ENCODE peak calls at places on chromosomes 3 and 15, in five cellular contexts. X, R, Y, G and T are unnamed samples.

GRCh38 chr15:58401991-58402649 is 29.7 kb upstream of the LIPC start:
- DNase-seq in R (no peak), G (no peak), X (no peak), Y (no peak), T (peak; percentile 39)

GRCh38 chr3:113035387-113035982 is 44.7 kb downstream of the GTPBP8 start:
- DNase-seq in X (no peak), R (peak; percentile 63), Y (peak; percentile 88), G (peak; percentile 53), T (peak; percentile 23)

GRCh38 chr3:62145086-62145757 is 228.1 kb downstream of the FEZF2 start:
- DNase-seq in Y (no peak), G (no peak), X (no peak), R (no peak), T (no peak)

GRCh38 chr3:89042251-89042650 is 65.2 kb upstream of the EPHA3 start:
- DNase-seq in R (no peak), Y (no peak), X (no peak), G (no peak), T (no peak)

GRCh38 chr3:24156466-24156865 is 211.4 kb downstream of the NR1D2 start:
- DNase-seq in Y (no peak), X (no peak), R (peak; percentile 94), G (no peak), T (no peak)

GRCh38 chr15:41251411-41251810 is 20.3 kb downstream of the CHP1 start:
- DNase-seq in G (no peak), X (no peak), R (no peak), Y (no peak), T (no peak)

GRCh38 chr3:108462899-108463298 is 47.5 kb downstream of the MYH15 start:
- DNase-seq in Y (no peak), R (peak; percentile 29), X (no peak), G (no peak), T (no peak)

GRCh38 chr3:57961828-57962447 is 46.3 kb upstream of the FLNB start:
- DNase-seq in Y (peak; percentile 62), R (peak; percentile 60), X (no peak), G (no peak), T (no peak)

GRCh38 chr3:30597131-30597768 is 9.2 kb upstream of the TGFBR2 start:
- DNase-seq in G (no peak), R (peak; percentile 98), Y (peak; percentile 83), X (no peak), T (no peak)

GRCh38 chr3:97670952-97671351 is 93.6 kb upstream of the ARL6 start:
- DNase-seq in G (no peak), X (no peak), Y (no peak), R (no peak), T (no peak)

GRCh38 chr15:90211440-90212168 is 10.5 kb downstream of the SEMA4B start:
- DNase-seq in X (no peak), G (no peak), Y (peak; percentile 97), R (peak; percentile 93), T (no peak)

GRCh38 chr15:68638953-68639500 is 60.2 kb downstream of the CORO2B start:
- DNase-seq in R (peak; percentile 40), X (no peak), G (no peak), Y (no peak), T (no peak)

GRCh38 chr3:134568790-134569189 is 82.0 kb downstream of the KY start:
- DNase-seq in Y (no peak), G (no peak), X (no peak), R (no peak), T (no peak)

GRCh38 chr15:48940508-48940907 is 23.2 kb downstream of the SHC4 start:
- DNase-seq in R (peak; percentile 98), X (no peak), G (no peak), Y (no peak), T (no peak)

GRCh38 chr3:128075516-128076464 is 23.6 kb downstream of the SEC61A1 start:
- DNase-seq in X (peak; percentile 67), Y (peak; percentile 94), R (peak; percentile 84), G (peak; percentile 95), T (peak; percentile 90)

GRCh38 chr3:125585595-125586223 is 9.6 kb downstream of the OSBPL11 start:
- DNase-seq in X (no peak), R (peak; percentile 71), Y (peak; percentile 88), G (peak; percentile 73), T (peak; percentile 40)

GRCh38 chr3:139127101-139127500 is 82.4 kb upstream of the PRR23C start:
- DNase-seq in X (no peak), G (no peak), Y (no peak), R (no peak), T (no peak)

GRCh38 chr15:64566629-64567427 is 106.5 kb downstream of the ZNF609 start:
- DNase-seq in R (peak; percentile 36), X (no peak), Y (no peak), G (no peak), T (no peak)

GRCh38 chr3:195849322-195850074 is 37.8 kb upstream of the MUC4 start:
- DNase-seq in G (no peak), R (peak; percentile 39), X (no peak), Y (no peak), T (no peak)

GRCh38 chr15:44087578-44088190 is 107.4 kb downstream of the FRMD5 start:
- DNase-seq in R (peak; percentile 82), G (no peak), Y (no peak), X (no peak), T (no peak)

GRCh38 chr15:67146875-67147381 is 81.5 kb downstream of the SMAD3 start:
- DNase-seq in X (no peak), R (peak; percentile 86), G (no peak), Y (peak; percentile 87), T (peak; percentile 57)

GRCh38 chr3:75341324-75342067 is 322.6 kb upstream of the FRG2C start:
- DNase-seq in R (no peak), X (no peak), G (no peak), Y (no peak), T (no peak)

GRCh38 chr15:101043011-101043410 is 123.9 kb downstream of the LRRK1 start:
- DNase-seq in G (no peak), X (no peak), R (no peak), Y (no peak), T (no peak)

GRCh38 chr3:46846624-46847542 is 16.4 kb downstream of the MYL3 start:
- DNase-seq in G (no peak), R (no peak), Y (no peak), X (no peak), T (no peak)

GRCh38 chr3:174125267-174125844 is 727.8 kb downstream of the NLGN1 start:
- DNase-seq in X (no peak), G (peak; percentile 49), R (peak; percentile 43), Y (peak; percentile 69), T (no peak)

GRCh38 chr15:42373274-42373673 is 14.0 kb downstream of the CAPN3 start:
- DNase-seq in Y (no peak), R (no peak), X (no peak), G (no peak), T (peak; percentile 64)

GRCh38 chr3:192444791-192445106 is 282.6 kb downstream of the FGF12 start:
- DNase-seq in G (no peak), Y (no peak), X (no peak), R (no peak), T (no peak)

GRCh38 chr15:66097151-66098018 is 156.2 kb downstream of the MEGF11 start:
- DNase-seq in Y (no peak), X (no peak), G (no peak), R (no peak), T (no peak)